ENCODE peak calls at places on chromosomes 11 and 22, in six cellular contexts. Q, F, G, J, L and M are unnamed samples.

GRCh38 chr11:88174627-88175003 is 628 bp downstream of the RAB38 start:
- DNase-seq in Q (no peak), F (peak; percentile 86), G (no peak), J (peak; percentile 90), L (peak; percentile 74), M (peak; percentile 88)

GRCh38 chr11:69364901-69365300 is 70.9 kb downstream of the MYEOV start:
- DNase-seq in Q (no peak), F (peak; percentile 82), G (no peak), J (peak; percentile 81), L (no peak), M (no peak)

GRCh38 chr11:43130616-43131015 is 181.2 kb upstream of the API5 start:
- DNase-seq in Q (no peak), F (no peak), G (no peak), J (no peak), L (peak; percentile 72), M (no peak)

GRCh38 chr11:84452211-84452610 is 1166.0 kb upstream of the CCDC90B start:
- DNase-seq in Q (no peak), F (no peak), G (no peak), J (no peak), L (no peak), M (no peak)

GRCh38 chr22:49010086-49010863 is 817.4 kb downstream of the BRD1 start:
- DNase-seq in Q (no peak), F (no peak), G (peak; percentile 30), J (no peak), L (peak; percentile 22), M (no peak)

GRCh38 chr11:12603362-12604088 is 70.7 kb upstream of the TEAD1 start:
- DNase-seq in Q (peak; percentile 15), F (no peak), G (no peak), J (no peak), L (no peak), M (no peak)

GRCh38 chr11:126646701-126647209 is 291.3 kb downstream of the ST3GAL4 start:
- DNase-seq in Q (no peak), F (peak; percentile 44), G (no peak), J (no peak), L (no peak), M (peak; percentile 56)

GRCh38 chr11:65487467-65488272 is 11.2 kb upstream of the MALAT1 start:
- DNase-seq in Q (peak; percentile 90), F (peak; percentile 100), G (peak; percentile 95), J (peak; percentile 100), L (peak; percentile 99), M (peak; percentile 100)

GRCh38 chr11:65589444-65590239 is 6.0 kb downstream of the KCNK7 start:
- DNase-seq in Q (peak; percentile 67), F (no peak), G (no peak), J (no peak), L (no peak), M (no peak)

GRCh38 chr11:82996966-82997606 is 74.6 kb downstream of the RAB30 start:
- DNase-seq in Q (no peak), F (no peak), G (no peak), J (no peak), L (no peak), M (no peak)
- H3K9ac ChIP-seq in Q (no peak overlapping the region), F (no peak overlapping the region), G (no peak overlapping the region), J (no peak overlapping the region), L (no peak overlapping the region), M (no peak overlapping the region)

DNA sequence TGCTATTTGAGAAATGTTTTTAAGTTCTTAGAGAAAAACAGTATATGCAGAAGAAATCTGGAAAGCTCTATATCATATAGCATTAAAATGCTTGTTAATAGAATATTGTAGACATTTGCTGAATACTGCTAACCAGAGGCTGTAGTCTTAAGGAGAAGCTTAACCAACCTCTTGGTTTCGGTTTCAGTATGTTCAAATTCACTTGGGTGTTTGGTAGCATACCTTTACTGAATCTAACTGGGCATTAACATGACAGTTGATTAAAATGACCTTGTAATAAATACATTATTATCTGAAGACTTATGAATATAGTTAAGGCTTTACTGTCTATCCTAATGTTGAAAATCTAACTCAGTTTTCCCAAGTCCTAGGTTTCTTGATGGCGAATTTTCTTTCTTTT is 5.4 kb downstream of the PCF11 start:
- DNase-seq in Q (no peak), F (peak; percentile 16), G (no peak), J (peak; percentile 50), L (no peak), M (peak; percentile 42)
- H3K4me3 ChIP-seq in Q (no peak overlapping the region), F (no peak overlapping the region), G (no peak overlapping the region), J (no peak overlapping the region), L (no peak overlapping the region), M (peak overlapping the region; percentile 60)

GRCh38 chr11:60840711-60841430 is 1.0 kb upstream of the CCDC86 start:
- DNase-seq in Q (no peak), F (peak; percentile 94), G (no peak), J (peak; percentile 86), L (no peak), M (peak; percentile 92)

GRCh38 chr11:60836866-60837510 is 4.9 kb upstream of the CCDC86 start:
- DNase-seq in Q (no peak), F (no peak), G (no peak), J (no peak), L (peak; percentile 60), M (no peak)

GRCh38 chr11:60834742-60835141 is 7.2 kb upstream of the CCDC86 start:
- DNase-seq in Q (no peak), F (no peak), G (no peak), J (no peak), L (no peak), M (no peak)

GRCh38 chr11:60835472-60835871 is 6.4 kb upstream of the CCDC86 start:
- DNase-seq in Q (no peak), F (peak; percentile 47), G (no peak), J (no peak), L (no peak), M (no peak)

GRCh38 chr11:60838132-60838531 is 3.8 kb upstream of the CCDC86 start:
- DNase-seq in Q (peak; percentile 71), F (peak; percentile 28), G (no peak), J (peak; percentile 48), L (peak; percentile 77), M (peak; percentile 25)
- H3K9ac ChIP-seq in Q (peak overlapping the region; percentile 50), F (no peak overlapping the region), G (no peak overlapping the region), J (no peak overlapping the region), L (no peak overlapping the region), M (no peak overlapping the region)

GRCh38 chr11:2929880-2930704 is 872 bp upstream of the PHLDA2 start:
- DNase-seq in Q (peak; percentile 76), F (peak; percentile 61), G (peak; percentile 73), J (peak; percentile 85), L (peak; percentile 90), M (peak; percentile 63)

GRCh38 chr11:2931416-2931746 is 2.2 kb upstream of the PHLDA2 start:
- DNase-seq in Q (no peak), F (no peak), G (no peak), J (no peak), L (no peak), M (no peak)

GRCh38 chr11:2931771-2932738 is 2.8 kb upstream of the PHLDA2 start:
- DNase-seq in Q (no peak), F (no peak), G (no peak), J (no peak), L (no peak), M (no peak)

GRCh38 chr11:2929511-2929879 is 275 bp upstream of the PHLDA2 start:
- DNase-seq in Q (peak; percentile 90), F (peak; percentile 72), G (no peak), J (peak; percentile 89), L (no peak), M (peak; percentile 90)

DNA sequence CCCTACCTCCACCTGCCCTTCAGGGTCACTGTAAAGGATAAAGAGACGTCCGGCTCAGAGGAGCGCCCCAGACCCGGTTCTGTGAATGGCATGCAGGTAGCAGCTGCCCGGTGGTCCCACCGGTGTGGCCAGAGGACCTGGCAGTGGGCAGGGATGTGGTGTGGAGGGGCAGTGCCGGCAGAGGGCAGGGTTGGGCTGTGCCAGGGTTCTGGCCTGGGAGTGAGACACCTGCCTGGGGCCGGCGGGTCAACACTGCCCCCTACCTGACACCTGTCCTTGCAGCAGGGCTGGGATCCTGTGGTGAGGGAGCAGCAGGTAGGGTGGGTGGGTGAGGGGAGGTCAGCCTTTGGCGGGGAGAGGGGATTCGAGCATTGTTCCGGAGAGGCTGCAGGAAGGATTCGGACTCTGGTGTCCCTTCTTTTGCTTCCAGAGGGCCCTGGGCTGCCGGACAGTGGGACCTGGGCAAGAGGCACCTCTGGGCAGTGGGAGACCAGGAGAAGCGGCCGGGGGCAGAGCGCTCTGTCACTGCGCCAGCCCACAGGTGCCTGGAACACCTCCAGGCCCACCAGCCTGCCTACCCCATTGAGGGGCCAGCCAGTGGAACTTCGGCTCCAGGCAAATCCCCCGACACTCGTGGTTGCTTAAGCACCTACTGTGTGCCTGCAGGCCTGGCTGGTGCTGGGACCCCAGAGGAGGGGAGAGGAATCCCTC is 1.6 kb upstream of the PHLDA2 start:
- DNase-seq in Q (peak; percentile 70), F (peak; percentile 23), G (peak; percentile 97), J (peak; percentile 54), L (peak; percentile 98), M (no peak)
- H3K4me3 ChIP-seq in Q (peak overlapping the region; percentile 76), F (peak overlapping the region; percentile 92), G (peak overlapping the region; percentile 26), J (peak overlapping the region; percentile 48), L (peak overlapping the region; percentile 71), M (peak overlapping the region; percentile 77)

GRCh38 chr11:60985991-60986915 is 14.8 kb downstream of the CD6 start:
- DNase-seq in Q (no peak), F (peak; percentile 46), G (no peak), J (no peak), L (peak; percentile 31), M (peak; percentile 8)
- H3K9ac ChIP-seq in Q (no peak overlapping the region), F (no peak overlapping the region), G (no peak overlapping the region), J (no peak overlapping the region), L (no peak overlapping the region), M (no peak overlapping the region)

GRCh38 chr11:70468256-70469230 is 70.2 kb downstream of the CTTN start:
- DNase-seq in Q (no peak), F (no peak), G (no peak), J (no peak), L (peak; percentile 46), M (no peak)
- H3K4me3 ChIP-seq in Q (no peak overlapping the region), F (no peak overlapping the region), G (no peak overlapping the region), J (no peak overlapping the region), L (no peak overlapping the region), M (no peak overlapping the region)